ENCODE peak calls at places on chromosomes 16 and 17, in five cellular contexts. S is foreskin fibroblast; I is PC-3; J is CD8-positive, alpha-beta memory T cell; X is left lung. U is an unnamed sample.

GRCh38 chr17:8791910-8792270 is 7.3 kb downstream of the MFSD6L start:
- DNase-seq in S (peak), I (peak), J (no peak), X (no peak), U (peak)

GRCh38 chr16:85392756-85393673 is 220.1 kb upstream of the GSE1 start:
- DNase-seq in S (no peak), I (no peak), J (no peak), X (peak), U (no peak)

GRCh38 chr16:86134802-86135461 is 236.0 kb downstream of the IRF8 start:
- DNase-seq in S (no peak), I (no peak), J (no peak), X (no peak), U (no peak)

GRCh38 chr17:28204751-28205150 is 114.2 kb upstream of the TMEM97 start:
- DNase-seq in S (peak), I (peak), J (no peak), X (no peak), U (peak)

GRCh38 chr17:61325382-61326073 is 74.1 kb upstream of the TBX2 start:
- DNase-seq in S (peak), I (peak), J (no peak), X (no peak), U (peak)

GRCh38 chr17:32483451-32484019 is 3.3 kb upstream of the CDK5R1 start:
- DNase-seq in S (peak), I (peak), J (peak), X (no peak), U (peak)

GRCh38 chr17:72151565-72152391 is 31.0 kb downstream of the SOX9 start:
- DNase-seq in S (peak), I (peak), J (no peak), X (peak), U (peak)

GRCh38 chr17:39863918-39864746 is at the start of gene IKZF3:
- DNase-seq in S (peak), I (peak), J (peak), X (peak), U (peak)

GRCh38 chr17:39244600-39245570 is 19.1 kb upstream of the STAC2 start:
- DNase-seq in S (peak), I (peak), J (peak), X (peak), U (peak)

GRCh38 chr17:66944365-66945203 is 19.9 kb upstream of the CACNG4 start:
- DNase-seq in S (no peak), I (peak), J (no peak), X (peak), U (no peak)

GRCh38 chr17:61405686-61406542 is 6.3 kb downstream of the TBX2 start:
- DNase-seq in S (peak), I (no peak), J (no peak), X (peak), U (no peak)

GRCh38 chr16:3748307-3748706 is 31.0 kb upstream of the TRAP1 start:
- DNase-seq in S (no peak), I (no peak), J (no peak), X (no peak), U (peak)

GRCh38 chr17:79923974-79924638 is 84.9 kb upstream of the CBX4 start:
- DNase-seq in S (no peak), I (peak), J (no peak), X (no peak), U (no peak)

GRCh38 chr17:9763643-9764042 is 27.7 kb downstream of the DHRS7C start:
- DNase-seq in S (no peak), I (no peak), J (no peak), X (no peak), U (no peak)

GRCh38 chr17:50903604-50904521 is 37.7 kb upstream of the TOB1 start:
- DNase-seq in S (peak), I (peak), J (peak), X (no peak), U (peak)

GRCh38 chr16:85206472-85207356 is 94.4 kb upstream of the CIBAR2 start:
- DNase-seq in S (peak), I (no peak), J (no peak), X (peak), U (no peak)

GRCh38 chr17:66494023-66494803 is 191.8 kb downstream of the PRKCA start:
- DNase-seq in S (peak), I (peak), J (no peak), X (no peak), U (peak)

GRCh38 chr17:9331512-9332163 is 244.0 kb downstream of the STX8 start:
- DNase-seq in S (no peak), I (no peak), J (no peak), X (no peak), U (no peak)

GRCh38 chr16:85819711-85820110 is 20.2 kb downstream of the COX4I1 start:
- DNase-seq in S (peak), I (no peak), J (no peak), X (no peak), U (peak)

GRCh38 chr17:9566067-9566466 is 9.6 kb downstream of the STX8 start:
- DNase-seq in S (no peak), I (no peak), J (peak), X (no peak), U (no peak)

GRCh38 chr17:77253611-77254051 is 112.9 kb downstream of the SEC14L1 start:
- DNase-seq in S (peak), I (no peak), J (no peak), X (peak), U (peak)

GRCh38 chr17:57685499-57686132 is 59.5 kb downstream of the CCDC182 start:
- DNase-seq in S (no peak), I (peak), J (no peak), X (no peak), U (no peak)

DNA sequence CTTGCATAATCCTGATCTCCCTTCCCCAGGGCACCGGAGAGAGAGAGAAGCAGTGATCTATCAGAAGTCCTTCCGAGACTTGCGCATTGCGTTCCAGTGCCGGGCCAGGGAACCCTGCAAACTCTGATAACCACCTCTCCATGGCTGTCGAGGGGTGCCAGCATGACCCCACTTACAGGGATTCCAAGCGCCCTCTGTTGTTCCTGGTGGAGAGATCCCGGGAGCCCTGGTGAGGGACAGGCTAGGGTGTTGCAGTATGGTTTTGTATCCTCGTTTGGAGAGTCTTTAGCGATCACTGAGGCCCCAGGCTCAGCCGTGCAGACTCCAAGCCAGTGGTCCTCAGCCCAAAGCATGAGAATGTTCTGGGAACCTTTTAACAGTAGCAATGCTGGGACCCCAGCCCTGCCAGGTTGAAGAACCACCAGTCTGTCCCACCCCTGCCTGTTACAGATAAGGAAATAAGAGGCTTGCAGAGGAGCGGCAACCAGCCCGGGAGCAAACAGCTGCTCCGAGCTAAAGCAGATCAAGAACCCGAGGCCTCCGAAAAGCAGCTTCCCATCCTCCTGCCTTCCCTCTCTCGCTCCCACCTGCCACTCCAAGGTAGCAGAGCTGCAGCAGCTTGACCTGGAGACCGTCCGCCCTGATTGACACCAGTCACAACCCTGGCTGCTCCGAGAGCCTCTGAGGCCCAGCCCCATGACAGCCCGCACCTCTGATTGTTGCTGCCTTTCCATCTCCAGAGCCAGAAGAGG is 150.3 kb upstream of the RPL38 start:
- DNase-seq in S (no peak), I (no peak), J (no peak), X (no peak), U (no peak)
- H3K4me3 ChIP-seq in S (no peak), I (no peak), J (no peak), X (no peak), U (no peak)

GRCh38 chr16:50151744-50152143 is 1.4 kb upstream of the TENT4B start:
- DNase-seq in S (no peak), I (no peak), J (no peak), X (no peak), U (no peak)
- H3K4me3 ChIP-seq in S (peak), I (peak), J (peak), X (peak), U (no peak)

DNA sequence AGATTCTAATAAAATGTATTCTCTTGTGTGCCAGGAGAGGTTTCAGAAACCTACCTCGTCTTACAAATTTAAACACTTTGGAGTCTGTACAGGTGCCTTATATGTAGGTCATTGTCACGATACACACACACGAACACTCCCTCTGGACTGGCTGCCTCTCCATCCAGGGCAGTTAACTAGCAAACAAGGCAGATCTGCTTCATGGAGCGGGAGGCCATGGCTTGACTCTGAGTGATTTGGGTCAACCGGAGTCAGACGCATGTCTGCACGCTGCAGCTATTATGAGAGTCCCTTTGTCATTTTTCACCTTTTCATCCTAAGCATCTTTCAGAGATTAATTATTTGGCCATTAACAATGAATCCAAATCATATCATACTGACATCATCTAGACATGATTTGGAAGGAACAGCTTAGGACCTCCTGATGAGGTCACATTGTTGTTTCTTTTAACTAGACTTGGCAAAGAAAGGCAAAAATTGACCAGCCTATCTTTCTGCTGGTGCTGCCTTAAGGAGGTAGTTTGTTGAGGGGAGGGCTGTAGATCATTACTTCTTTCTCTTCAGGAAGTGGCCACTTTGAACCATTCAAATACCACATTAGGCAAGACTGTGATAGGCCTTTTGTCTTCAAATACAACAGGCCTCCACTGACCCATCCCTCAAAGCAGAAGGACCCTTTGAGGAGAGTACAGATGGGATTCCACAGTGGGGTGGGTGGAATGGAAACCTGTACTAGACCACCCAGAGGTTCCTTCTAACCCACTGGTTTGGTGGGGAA is 58.9 kb downstream of the HLF start:
- DNase-seq in S (no peak), I (no peak), J (no peak), X (no peak), U (no peak)
- H3K4me3 ChIP-seq in S (no peak), I (no peak), J (no peak), X (no peak), U (no peak)

GRCh38 chr17:74971069-74971841 is 1.3 kb downstream of the HID1 start:
- DNase-seq in S (no peak), I (no peak), J (no peak), X (no peak), U (no peak)
- H3K4me3 ChIP-seq in S (no peak), I (peak), J (no peak), X (peak), U (no peak)

U was measured in fibroblast of mammary gland.